ENCODE peak calls at places on chromosomes 11 and 22, in ten cellular contexts. S is upper lobe of right lung; P is bronchial epithelial cell; C is adrenal gland; U is NT2/D1; Q is tibial nerve; I is CD4-positive, CD25-positive, alpha-beta regulatory T cell; K is left ventricle myocardium inferior; G is HL-60; X is GM23338. R is an unnamed sample.

GRCh38 chr11:10051868-10052586 is 242.0 kb downstream of the SBF2 start:
- DNase-seq in G (no peak), P (no peak), K (no peak), I (no peak), C (no peak), X (no peak), Q (no peak), U (no peak), S (no peak), R (no peak)

GRCh38 chr22:17707526-17707925 is 66.7 kb downstream of the BID start:
- DNase-seq in Q (no peak), P (no peak), C (no peak), K (no peak), G (no peak), U (no peak), I (no peak), S (no peak), X (no peak), R (no peak)

GRCh38 chr11:10618490-10618889 is 50.0 kb upstream of the LYVE1 start:
- DNase-seq in C (no peak), X (no peak), I (no peak), Q (no peak), K (no peak), S (no peak), G (no peak), U (no peak), P (no peak), R (no peak)

GRCh38 chr11:35241531-35241930 is 102.6 kb downstream of the CD44 start:
- DNase-seq in P (no peak), I (no peak), S (no peak), C (no peak), U (no peak), X (no peak), G (no peak), Q (no peak), K (no peak), R (no peak)

GRCh38 chr11:12174145-12175143 is 64.1 kb downstream of the MICAL2 start:
- DNase-seq in K (no peak), S (no peak), C (no peak), Q (no peak), G (peak; percentile 56), X (no peak), U (no peak), I (no peak), P (peak; percentile 88), R (no peak)

GRCh38 chr11:360326-361280 is 8.7 kb upstream of the B4GALNT4 start:
- DNase-seq in K (no peak), U (no peak), C (no peak), I (no peak), Q (no peak), P (no peak), X (no peak), G (no peak), S (no peak), R (no peak)

GRCh38 chr11:59680287-59681154 is 11.7 kb upstream of the PATL1 start:
- DNase-seq in G (no peak), P (peak; percentile 75), Q (peak; percentile 47), I (peak; percentile 59), X (peak; percentile 91), U (peak; percentile 80), S (peak; percentile 78), C (peak; percentile 81), K (peak; percentile 42), R (peak; percentile 54)

GRCh38 chr22:44331881-44332714 is 19.3 kb upstream of the SHISAL1 start:
- DNase-seq in X (peak; percentile 68), K (peak; percentile 37), C (no peak), P (no peak), G (peak; percentile 20), S (no peak), Q (no peak), U (no peak), I (no peak), R (no peak)

GRCh38 chr11:94731921-94732601 is 36.1 kb upstream of the AMOTL1 start:
- DNase-seq in Q (no peak), I (no peak), K (no peak), X (no peak), P (peak; percentile 88), S (no peak), G (no peak), U (no peak), C (peak; percentile 33), R (no peak)

GRCh38 chr22:27615408-27615807 is 186.1 kb downstream of the MN1 start:
- DNase-seq in X (no peak), S (no peak), K (no peak), C (no peak), Q (no peak), P (no peak), U (no peak), G (no peak), I (no peak), R (no peak)

GRCh38 chr11:118142809-118143208 is 9.8 kb downstream of the SCN4B start:
- DNase-seq in I (no peak), P (peak; percentile 61), G (peak; percentile 87), U (no peak), K (no peak), Q (no peak), X (no peak), S (peak; percentile 54), C (no peak), R (no peak)

GRCh38 chr11:118144301-118144701 is 8.3 kb downstream of the SCN4B start:
- DNase-seq in Q (no peak), K (peak; percentile 54), X (no peak), S (peak; percentile 28), G (no peak), U (no peak), C (no peak), P (no peak), I (no peak), R (no peak)

GRCh38 chr11:118139578-118139977 is 13.0 kb downstream of the SCN4B start:
- DNase-seq in X (no peak), K (no peak), G (no peak), Q (no peak), C (no peak), P (no peak), S (peak; percentile 5), U (no peak), I (no peak), R (no peak)

GRCh38 chr11:118143661-118144185 is 8.9 kb downstream of the SCN4B start:
- DNase-seq in X (no peak), C (no peak), I (no peak), G (no peak), U (no peak), Q (no peak), P (no peak), S (peak; percentile 36), K (no peak), R (no peak)

GRCh38 chr11:118142081-118142480 is 10.5 kb downstream of the SCN4B start:
- DNase-seq in U (no peak), K (no peak), S (peak; percentile 9), C (no peak), X (no peak), P (peak; percentile 93), Q (no peak), G (peak; percentile 39), I (no peak), R (no peak)
- H3K27me3 ChIP-seq in U (peaks cover 8% of the 10 kb centered on the region), K (peaks cover 16% of the 10 kb centered on the region), S (peaks cover 9% of the 10 kb centered on the region), C (peaks cover 21% of the 10 kb centered on the region), X (peaks cover 40% of the 10 kb centered on the region), P (no peaks in the 10 kb centered on the region), Q (no peaks in the 10 kb centered on the region), G (no peaks in the 10 kb centered on the region), I (peaks cover 29% of the 10 kb centered on the region), R (peaks cover 40% of the 10 kb centered on the region)

DNA sequence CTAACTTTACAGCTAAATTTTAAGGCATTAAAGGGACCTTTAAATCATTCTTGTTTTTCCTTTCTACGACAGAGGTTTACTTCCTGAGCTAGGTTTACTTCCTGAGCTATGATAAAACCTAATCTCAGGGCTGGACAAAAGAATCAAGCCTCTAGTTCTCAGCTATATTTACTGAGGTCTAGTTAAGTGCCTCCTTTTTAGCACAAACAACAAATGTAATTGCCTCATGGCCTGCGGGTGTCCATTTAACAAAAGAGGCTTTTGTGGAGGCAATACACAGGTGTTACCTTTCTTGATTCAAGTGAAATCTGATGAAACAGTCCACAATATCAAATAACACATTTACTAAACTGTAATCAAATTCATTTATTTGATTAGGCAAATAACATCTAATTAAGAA is 67.3 kb downstream of the IMMP1L start:
- DNase-seq in X (peak; percentile 36), Q (no peak), K (no peak), C (no peak), I (no peak), P (no peak), G (no peak), S (no peak), U (no peak), R (peak; percentile 64)
- H3K27me3 ChIP-seq in X (no peaks in the 10 kb centered on the region), Q (no peaks in the 10 kb centered on the region), K (no peaks in the 10 kb centered on the region), C (no peaks in the 10 kb centered on the region), I (no peaks in the 10 kb centered on the region), P (no peaks in the 10 kb centered on the region), G (no peaks in the 10 kb centered on the region), S (no peaks in the 10 kb centered on the region), U (no peaks in the 10 kb centered on the region), R (no peaks in the 10 kb centered on the region)

GRCh38 chr11:17714356-17714854 is 5.0 kb upstream of the MYOD1 start:
- DNase-seq in U (no peak), S (no peak), Q (no peak), I (no peak), C (no peak), X (peak; percentile 38), G (no peak), P (no peak), K (peak; percentile 46), R (no peak)

GRCh38 chr11:17714870-17715269 is 4.5 kb upstream of the MYOD1 start:
- DNase-seq in C (no peak), I (no peak), S (no peak), P (no peak), U (no peak), Q (no peak), X (no peak), G (no peak), K (no peak), R (no peak)

GRCh38 chr11:17711836-17712235 is 7.5 kb upstream of the MYOD1 start:
- DNase-seq in Q (no peak), G (no peak), C (no peak), I (no peak), X (no peak), P (no peak), K (no peak), U (no peak), S (no peak), R (no peak)

GRCh38 chr11:17716807-17717206 is 2.6 kb upstream of the MYOD1 start:
- DNase-seq in P (no peak), I (no peak), Q (no peak), U (no peak), S (no peak), K (no peak), G (no peak), X (no peak), C (no peak), R (no peak)

DNA sequence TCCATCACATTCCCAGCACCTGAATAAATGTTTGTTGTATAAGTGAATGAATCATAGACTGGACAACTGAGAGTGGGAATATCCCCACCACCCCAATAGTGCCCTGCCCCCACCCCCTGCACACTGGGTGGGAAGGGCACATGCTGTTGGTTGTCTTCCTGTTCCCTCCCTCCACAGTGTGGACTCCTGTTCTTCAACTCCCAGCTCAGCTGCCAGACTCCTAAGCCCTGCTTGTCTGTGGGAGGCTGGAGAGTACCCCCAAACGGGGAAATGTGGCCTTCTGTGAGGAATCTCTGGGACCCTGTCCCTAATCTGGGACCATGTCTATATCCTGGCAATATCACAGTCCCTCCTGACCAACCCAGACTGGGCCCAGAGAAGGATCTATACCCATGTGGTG is 5.5 kb upstream of the MYOD1 start:
- DNase-seq in Q (no peak), S (no peak), C (no peak), P (no peak), G (no peak), U (no peak), K (no peak), I (no peak), X (no peak), R (no peak)
- H3K27me3 ChIP-seq in Q (no peaks in the 10 kb centered on the region), S (peaks cover 65% of the 10 kb centered on the region), C (peaks cover 21% of the 10 kb centered on the region), P (peaks cover 21% of the 10 kb centered on the region), G (peaks cover 20% of the 10 kb centered on the region), U (peaks cover 100% of the 10 kb centered on the region), K (peaks cover 60% of the 10 kb centered on the region), I (no peaks in the 10 kb centered on the region), X (peaks cover 71% of the 10 kb centered on the region), R (peaks cover 49% of the 10 kb centered on the region)

GRCh38 chr22:22165936-22166710 is 78.5 kb upstream of the VPREB1 start:
- DNase-seq in K (no peak), G (no peak), P (no peak), S (no peak), Q (no peak), C (no peak), X (no peak), I (no peak), U (no peak), R (no peak)
- H3K27me3 ChIP-seq in K (peaks cover 86% of the 10 kb centered on the region), G (no peaks in the 10 kb centered on the region), P (peaks cover 9% of the 10 kb centered on the region), S (peaks cover 7% of the 10 kb centered on the region), Q (no peaks in the 10 kb centered on the region), C (no peaks in the 10 kb centered on the region), X (peaks cover 96% of the 10 kb centered on the region), I (peaks cover 4% of the 10 kb centered on the region), U (peaks cover 96% of the 10 kb centered on the region), R (no peaks in the 10 kb centered on the region)